ENCODE peak calls at places on chromosomes 7 and 10, in five cellular contexts. One of them, this sample, is unnamed.

GRCh38 chr10:85105614-85106013 is 777.2 kb downstream of the CCSER2 start:
- DNase-seq in ovary: no peak
- DNase-seq in mammary epithelial cell: no peak
- DNase-seq in cardiac muscle cell: no peak
- DNase-seq in RWPE1: no peak
- DNase-seq in this sample: no peak

GRCh38 chr10:100806356-100806645 is 60.9 kb downstream of the PAX2 start:
- DNase-seq in ovary: peak
- DNase-seq in mammary epithelial cell: no peak
- DNase-seq in cardiac muscle cell: no peak
- DNase-seq in RWPE1: no peak
- DNase-seq in this sample: no peak

GRCh38 chr10:106255111-106255510 is 909.4 kb downstream of the SORCS1 start:
- DNase-seq in ovary: no peak
- DNase-seq in mammary epithelial cell: no peak
- DNase-seq in cardiac muscle cell: no peak
- DNase-seq in RWPE1: no peak
- DNase-seq in this sample: no peak

GRCh38 chr7:149736478-149737360 is 36.7 kb downstream of the ZNF467 start:
- DNase-seq in ovary: no peak
- DNase-seq in mammary epithelial cell: no peak
- DNase-seq in cardiac muscle cell: peak
- DNase-seq in RWPE1: no peak
- DNase-seq in this sample: no peak

GRCh38 chr10:117885206-117885605 is 161.5 kb downstream of the RAB11FIP2 start:
- DNase-seq in ovary: no peak
- DNase-seq in mammary epithelial cell: no peak
- DNase-seq in cardiac muscle cell: no peak
- DNase-seq in RWPE1: no peak
- DNase-seq in this sample: no peak

GRCh38 chr10:51643734-51644133 is 55.7 kb downstream of the CSTF2T start:
- DNase-seq in ovary: no peak
- DNase-seq in mammary epithelial cell: no peak
- DNase-seq in cardiac muscle cell: peak
- DNase-seq in RWPE1: no peak
- DNase-seq in this sample: no peak

GRCh38 chr10:14758994-14759664 is 15.6 kb downstream of the FAM107B start:
- DNase-seq in ovary: no peak
- DNase-seq in mammary epithelial cell: no peak
- DNase-seq in cardiac muscle cell: no peak
- DNase-seq in RWPE1: no peak
- DNase-seq in this sample: no peak

GRCh38 chr7:30922596-30922995 is 10.9 kb downstream of the AQP1 start:
- DNase-seq in ovary: peak
- DNase-seq in mammary epithelial cell: no peak
- DNase-seq in cardiac muscle cell: no peak
- DNase-seq in RWPE1: no peak
- DNase-seq in this sample: no peak

GRCh38 chr7:22607180-22607579 is 107.2 kb upstream of the STEAP1B start:
- DNase-seq in ovary: no peak
- DNase-seq in mammary epithelial cell: no peak
- DNase-seq in cardiac muscle cell: no peak
- DNase-seq in RWPE1: no peak
- DNase-seq in this sample: no peak

DNA sequence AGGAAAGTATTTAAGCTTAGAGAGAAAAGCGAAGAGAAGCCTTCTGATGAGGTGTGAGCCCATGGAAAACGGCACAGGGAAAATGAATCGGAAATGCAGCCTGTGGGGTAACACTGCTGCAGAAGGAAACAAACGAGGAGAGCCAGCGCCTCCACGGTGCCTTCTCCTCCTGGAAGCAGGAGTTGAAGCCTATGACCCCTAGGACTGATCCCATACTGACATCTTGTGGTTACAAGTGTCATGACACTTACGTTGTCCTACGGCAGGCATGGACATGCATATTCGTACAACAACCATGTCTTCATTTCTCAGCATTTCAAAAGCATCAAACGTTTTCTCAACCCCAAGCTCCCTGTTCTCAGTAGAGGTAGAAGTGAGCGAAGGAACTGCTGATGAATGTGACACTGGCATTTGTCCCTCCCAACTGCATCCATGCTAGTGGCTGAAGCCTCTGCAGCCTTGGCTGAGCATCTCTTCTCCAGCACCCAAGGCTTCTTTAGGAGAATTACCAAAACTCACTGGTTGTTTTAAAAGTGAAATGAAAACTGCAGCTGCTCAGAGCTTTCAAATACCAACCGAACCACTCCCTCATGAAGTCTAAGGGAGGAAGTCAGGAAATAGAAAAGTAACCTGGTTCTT is 160.2 kb downstream of the JAZF1 start:
- DNase-seq in ovary: peak
- DNase-seq in mammary epithelial cell: peak
- DNase-seq in cardiac muscle cell: peak
- DNase-seq in RWPE1: peak
- DNase-seq in this sample: peak
- TF ChIP-seq CTCF in ovary: peak
- TF ChIP-seq CTCF in mammary epithelial cell: peak
- TF ChIP-seq CTCF in cardiac muscle cell: peak
- TF ChIP-seq CTCF in RWPE1: peak
- TF ChIP-seq CTCF in this sample: peak

DNA sequence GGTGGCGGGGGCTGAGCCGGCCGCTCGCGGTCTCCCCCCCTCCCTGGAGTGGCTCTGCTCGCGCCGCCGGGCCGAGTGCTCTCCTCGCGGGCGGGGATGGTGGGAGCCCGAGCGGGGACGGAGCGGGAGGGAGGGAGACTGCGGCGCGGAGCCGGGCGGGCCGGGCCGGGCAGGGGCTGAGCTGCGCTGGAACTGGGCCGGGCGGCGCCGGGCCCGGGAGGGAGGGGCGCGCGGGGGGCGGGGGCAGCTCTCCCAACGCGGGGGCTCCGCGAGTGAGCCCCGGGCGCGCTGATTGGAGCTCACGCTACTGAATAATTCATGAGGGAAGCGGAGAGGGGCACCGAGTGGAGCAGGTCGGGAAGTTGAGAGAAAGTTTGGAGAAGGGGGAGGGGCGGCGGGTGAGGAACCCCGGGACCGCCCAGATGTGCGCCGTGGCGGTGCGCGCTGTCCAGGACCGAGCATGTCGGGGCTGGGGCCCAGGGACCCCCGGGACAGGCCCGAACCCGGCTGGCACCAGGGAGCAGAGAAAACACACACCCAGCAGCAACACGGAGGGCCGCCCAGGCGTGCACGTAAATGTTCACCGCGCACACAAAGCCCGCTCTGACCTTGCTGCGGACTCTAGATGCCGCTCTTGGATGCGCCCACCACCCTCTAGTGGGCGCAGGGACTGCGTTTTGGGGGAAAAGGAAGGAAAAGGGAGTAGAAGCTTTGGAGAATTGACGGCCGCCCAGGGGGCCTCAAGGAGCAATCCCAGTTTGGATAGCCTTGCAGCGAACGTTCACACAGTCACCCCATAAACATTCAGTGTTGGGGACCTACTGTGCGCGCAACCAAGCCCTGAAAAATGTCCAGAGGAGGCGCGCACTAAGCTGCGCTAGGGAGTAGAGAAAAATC is at the start of gene EPHB4:
- DNase-seq in ovary: peak
- DNase-seq in mammary epithelial cell: peak
- DNase-seq in cardiac muscle cell: peak
- DNase-seq in RWPE1: peak
- DNase-seq in this sample: no peak
- TF ChIP-seq CTCF in ovary: peak
- TF ChIP-seq CTCF in mammary epithelial cell: no peak
- TF ChIP-seq CTCF in cardiac muscle cell: peak
- TF ChIP-seq CTCF in RWPE1: peak
- TF ChIP-seq CTCF in this sample: no peak

DNA sequence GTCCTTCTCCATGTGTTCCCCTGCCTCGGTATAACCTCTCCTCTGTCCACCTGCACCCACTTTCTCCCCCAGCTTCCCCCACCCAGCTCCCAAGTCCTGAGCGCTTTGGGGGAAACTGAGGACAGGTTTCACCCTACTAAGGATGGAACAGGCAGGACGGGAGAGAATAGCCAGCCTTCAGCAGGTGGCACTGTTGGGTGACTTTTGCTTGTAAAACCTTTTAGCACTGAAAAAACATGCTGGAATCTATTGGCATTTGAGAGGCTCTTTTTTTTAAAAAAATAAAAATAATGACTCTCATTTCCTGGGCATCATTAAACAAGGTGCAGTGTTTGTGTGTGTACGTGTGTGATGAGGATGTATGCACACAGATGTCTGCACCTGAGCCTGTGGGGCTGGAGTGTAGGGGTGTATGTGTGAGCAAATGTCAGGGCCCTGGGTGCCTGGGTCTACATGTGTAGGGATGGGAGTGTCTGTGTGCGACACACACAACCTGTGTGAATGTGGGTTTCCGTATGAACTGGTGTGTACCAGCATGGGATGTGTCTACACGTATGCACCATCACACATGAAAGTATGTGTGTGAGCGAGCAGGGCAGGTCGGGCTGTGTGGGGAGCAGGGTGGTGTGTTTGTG is 177.9 kb downstream of the RPS24 start:
- DNase-seq in ovary: peak
- DNase-seq in mammary epithelial cell: peak
- DNase-seq in cardiac muscle cell: peak
- DNase-seq in RWPE1: no peak
- DNase-seq in this sample: no peak
- TF ChIP-seq CTCF in ovary: peak
- TF ChIP-seq CTCF in mammary epithelial cell: peak
- TF ChIP-seq CTCF in cardiac muscle cell: peak
- TF ChIP-seq CTCF in RWPE1: peak
- TF ChIP-seq CTCF in this sample: peak

GRCh38 chr7:82044497-82045080 is 274.7 kb upstream of the HGF start:
- DNase-seq in ovary: no peak
- DNase-seq in mammary epithelial cell: peak
- DNase-seq in cardiac muscle cell: peak
- DNase-seq in RWPE1: peak
- DNase-seq in this sample: no peak
- TF ChIP-seq CTCF in ovary: peak
- TF ChIP-seq CTCF in mammary epithelial cell: peak
- TF ChIP-seq CTCF in cardiac muscle cell: peak
- TF ChIP-seq CTCF in RWPE1: peak
- TF ChIP-seq CTCF in this sample: peak

DNA sequence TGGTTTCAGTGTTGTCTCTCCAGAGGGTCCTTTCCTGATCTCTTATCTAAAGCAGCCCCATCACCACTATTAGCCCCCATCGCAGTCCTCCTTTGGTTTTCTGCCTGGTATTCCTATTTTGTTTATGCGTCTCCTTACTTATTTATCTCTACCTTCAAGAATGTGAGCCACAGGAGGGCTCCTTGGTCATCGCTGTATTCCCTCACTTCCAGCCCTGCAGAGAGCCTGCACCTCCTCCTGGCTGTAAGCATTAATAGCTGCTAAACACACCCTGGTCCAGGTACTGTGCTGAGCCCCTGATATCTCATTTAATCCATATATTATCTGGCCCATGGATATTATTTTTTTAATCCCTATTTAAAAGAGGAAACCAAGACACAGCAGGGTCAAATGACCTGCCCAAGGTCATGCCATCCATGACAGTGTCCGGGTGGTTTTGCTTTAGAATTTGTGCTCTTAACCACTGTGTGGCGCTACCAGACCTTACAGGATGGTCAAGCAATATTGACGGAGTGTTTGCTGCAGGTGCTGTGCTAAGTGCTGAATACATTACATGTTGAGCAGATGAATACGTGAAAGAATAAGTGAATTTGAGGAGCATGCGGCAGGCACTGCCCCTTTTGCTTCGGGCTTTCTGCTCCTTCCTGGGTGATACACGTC is 227.2 kb downstream of the ADAM12 start:
- DNase-seq in ovary: no peak
- DNase-seq in mammary epithelial cell: no peak
- DNase-seq in cardiac muscle cell: peak
- DNase-seq in RWPE1: no peak
- DNase-seq in this sample: no peak
- TF ChIP-seq CTCF in ovary: no peak
- TF ChIP-seq CTCF in mammary epithelial cell: no peak
- TF ChIP-seq CTCF in cardiac muscle cell: peak
- TF ChIP-seq CTCF in RWPE1: no peak
- TF ChIP-seq CTCF in this sample: no peak

DNA sequence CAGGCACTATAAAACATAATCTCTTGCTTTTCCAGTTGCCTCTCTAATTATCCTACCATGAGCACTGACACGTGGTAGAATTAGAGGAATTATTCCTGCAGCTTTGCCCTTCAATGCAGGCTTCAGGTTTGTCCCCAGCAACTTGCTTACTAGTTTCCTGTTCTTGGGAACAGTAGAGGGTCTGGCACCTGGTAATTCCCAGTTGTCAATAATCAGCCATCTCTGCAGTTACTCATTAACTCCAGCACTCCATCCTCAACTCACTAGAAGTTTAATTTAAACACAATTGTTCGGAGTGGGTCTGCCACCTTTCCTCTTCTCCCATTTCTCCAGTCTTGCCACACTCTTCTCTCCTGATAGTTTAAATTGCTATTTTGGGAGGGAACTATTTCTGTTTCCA is 324.3 kb upstream of the KIAA1217 start:
- DNase-seq in ovary: no peak
- DNase-seq in mammary epithelial cell: no peak
- DNase-seq in cardiac muscle cell: no peak
- DNase-seq in RWPE1: no peak
- DNase-seq in this sample: no peak
- TF ChIP-seq CTCF in ovary: no peak
- TF ChIP-seq CTCF in mammary epithelial cell: no peak
- TF ChIP-seq CTCF in cardiac muscle cell: no peak
- TF ChIP-seq CTCF in RWPE1: no peak
- TF ChIP-seq CTCF in this sample: no peak

DNA sequence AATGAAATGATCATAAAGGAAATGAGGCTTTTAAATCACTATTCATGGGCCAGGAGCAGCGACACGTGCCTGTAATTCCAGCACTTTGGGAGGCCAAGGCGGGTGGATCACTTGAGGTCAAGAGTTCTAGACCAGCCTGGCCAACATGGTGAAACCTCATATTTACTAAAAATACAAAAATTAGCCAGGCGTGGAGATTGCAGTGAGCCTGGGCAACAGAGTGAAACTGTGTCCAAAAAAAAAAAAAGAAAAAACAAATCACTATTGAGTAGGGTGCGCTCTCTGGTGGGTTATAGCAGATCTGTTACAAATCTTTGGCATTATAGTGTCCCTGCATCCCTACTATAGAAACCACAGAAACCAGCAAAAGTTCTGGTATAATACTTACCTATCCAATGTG is 72.1 kb downstream of the GLI3 start:
- DNase-seq in ovary: no peak
- DNase-seq in mammary epithelial cell: no peak
- DNase-seq in cardiac muscle cell: no peak
- DNase-seq in RWPE1: no peak
- DNase-seq in this sample: no peak
- TF ChIP-seq CTCF in ovary: no peak
- TF ChIP-seq CTCF in mammary epithelial cell: no peak
- TF ChIP-seq CTCF in cardiac muscle cell: no peak
- TF ChIP-seq CTCF in RWPE1: no peak
- TF ChIP-seq CTCF in this sample: no peak

GRCh38 chr7:78172138-78172887 is 373.7 kb downstream of the PHTF2 start:
- DNase-seq in ovary: no peak
- DNase-seq in mammary epithelial cell: no peak
- DNase-seq in cardiac muscle cell: no peak
- DNase-seq in RWPE1: no peak
- DNase-seq in this sample: no peak
- TF ChIP-seq CTCF in ovary: no peak
- TF ChIP-seq CTCF in mammary epithelial cell: no peak
- TF ChIP-seq CTCF in cardiac muscle cell: no peak
- TF ChIP-seq CTCF in RWPE1: no peak
- TF ChIP-seq CTCF in this sample: no peak